ENCODE peak calls at places on chromosomes 5 and 9, in four cellular contexts. One of them, this sample, is unnamed.

GRCh38 chr5:148729182-148729581 is 74.9 kb upstream of the HTR4 start:
- DNase-seq in K562: peak
- DNase-seq in H1: no peak
- DNase-seq in HepG2: no peak
- DNase-seq in this sample: no peak

GRCh38 chr9:76451234-76451633 is 7.7 kb upstream of the GCNT1 start:
- DNase-seq in K562: no peak
- DNase-seq in H1: no peak
- DNase-seq in HepG2: no peak
- DNase-seq in this sample: no peak

GRCh38 chr9:109476781-109477268 is 21.3 kb downstream of the PTPN3 start:
- DNase-seq in K562: no peak
- DNase-seq in H1: no peak
- DNase-seq in HepG2: peak
- DNase-seq in this sample: no peak

GRCh38 chr5:168663276-168664004 is 84.3 kb upstream of the PANK3 start:
- DNase-seq in K562: no peak
- DNase-seq in H1: no peak
- DNase-seq in HepG2: no peak
- DNase-seq in this sample: no peak

GRCh38 chr5:132807163-132807838 is 5.8 kb upstream of the SOWAHA start:
- DNase-seq in K562: peak
- DNase-seq in H1: no peak
- DNase-seq in HepG2: peak
- DNase-seq in this sample: peak

GRCh38 chr9:98222885-98223640 is 30.6 kb upstream of the CORO2A start:
- DNase-seq in K562: no peak
- DNase-seq in H1: no peak
- DNase-seq in HepG2: peak
- DNase-seq in this sample: peak

GRCh38 chr5:60883229-60883628 is 39.2 kb upstream of the ELOVL7 start:
- DNase-seq in K562: peak
- DNase-seq in H1: no peak
- DNase-seq in HepG2: peak
- DNase-seq in this sample: peak

GRCh38 chr9:133874061-133874638 is 118.0 kb downstream of the VAV2 start:
- DNase-seq in K562: no peak
- DNase-seq in H1: no peak
- DNase-seq in HepG2: no peak
- DNase-seq in this sample: peak

GRCh38 chr5:138663009-138663408 is 87.8 kb upstream of the HSPA9 start:
- DNase-seq in K562: no peak
- DNase-seq in H1: no peak
- DNase-seq in HepG2: no peak
- DNase-seq in this sample: no peak

GRCh38 chr9:112705773-112706427 is 12.0 kb downstream of the INIP start:
- DNase-seq in K562: peak
- DNase-seq in H1: no peak
- DNase-seq in HepG2: peak
- DNase-seq in this sample: no peak

GRCh38 chr9:113593682-113594281 is 130.3 kb downstream of the RGS3 start:
- DNase-seq in K562: peak
- DNase-seq in H1: peak
- DNase-seq in HepG2: peak
- DNase-seq in this sample: peak

GRCh38 chr9:71487046-71487445 is 281.3 kb downstream of the CEMIP2 start:
- DNase-seq in K562: peak
- DNase-seq in H1: no peak
- DNase-seq in HepG2: no peak
- DNase-seq in this sample: no peak

GRCh38 chr9:35510745-35511428 is 21.0 kb downstream of the RUSC2 start:
- DNase-seq in K562: no peak
- DNase-seq in H1: no peak
- DNase-seq in HepG2: peak
- DNase-seq in this sample: peak

GRCh38 chr5:180669661-180670060 is 20.3 kb upstream of the FLT4 start:
- DNase-seq in K562: no peak
- DNase-seq in H1: no peak
- DNase-seq in HepG2: no peak
- DNase-seq in this sample: no peak

GRCh38 chr5:119353686-119354366 is 2.0 kb upstream of the TNFAIP8 start:
- DNase-seq in K562: no peak
- DNase-seq in H1: no peak
- DNase-seq in HepG2: no peak
- DNase-seq in this sample: no peak

DNA sequence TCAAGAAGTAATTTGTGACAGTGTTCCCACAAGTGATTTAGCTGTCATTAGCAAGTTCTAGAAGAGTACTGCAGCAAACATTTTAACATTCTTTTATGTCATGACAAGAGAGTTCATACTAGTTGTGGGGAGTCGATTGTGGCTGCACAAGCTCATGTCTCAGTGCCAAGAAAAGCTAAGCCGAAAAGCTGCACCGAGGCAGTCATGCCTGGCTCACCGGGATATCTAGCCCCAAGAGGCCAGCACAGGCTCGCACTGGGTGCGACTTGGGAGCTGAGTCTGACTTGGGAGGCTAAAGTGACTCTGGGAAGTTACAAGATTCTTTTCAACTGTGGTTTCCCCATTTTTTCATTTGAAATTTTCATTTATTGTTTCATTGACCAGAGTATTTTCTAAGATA is 18.6 kb downstream of the CAST start:
- DNase-seq in K562: no peak
- DNase-seq in H1: no peak
- DNase-seq in HepG2: no peak
- DNase-seq in this sample: no peak
- H3K9ac ChIP-seq in K562: no peak
- H3K9ac ChIP-seq in H1: no peak
- H3K9ac ChIP-seq in HepG2: no peak
- H3K9ac ChIP-seq in this sample: no peak

GRCh38 chr9:4679268-4680177 is at the start of gene CDC37L1:
- DNase-seq in K562: peak
- DNase-seq in H1: peak
- DNase-seq in HepG2: peak
- DNase-seq in this sample: peak

GRCh38 chr9:4674783-4675182 is 4.6 kb upstream of the CDC37L1 start:
- DNase-seq in K562: no peak
- DNase-seq in H1: no peak
- DNase-seq in HepG2: peak
- DNase-seq in this sample: no peak

GRCh38 chr9:4678679-4679267 is 596 bp upstream of the CDC37L1 start:
- DNase-seq in K562: peak
- DNase-seq in H1: no peak
- DNase-seq in HepG2: peak
- DNase-seq in this sample: no peak

GRCh38 chr9:4680178-4680535 is 788 bp downstream of the CDC37L1 start:
- DNase-seq in K562: peak
- DNase-seq in H1: no peak
- DNase-seq in HepG2: no peak
- DNase-seq in this sample: no peak

GRCh38 chr9:4677392-4677791 is 2.0 kb upstream of the CDC37L1 start:
- DNase-seq in K562: no peak
- DNase-seq in H1: no peak
- DNase-seq in HepG2: no peak
- DNase-seq in this sample: no peak
- TF ChIP-seq FOSL1 in K562: no peak
- TF ChIP-seq FOSL1 in H1: no peak
- TF ChIP-seq FOSL1 in HepG2: no peak
- TF ChIP-seq FOSL1 in this sample: no peak

GRCh38 chr5:59758566-59758965 is 135.0 kb downstream of the PDE4D start:
- DNase-seq in K562: no peak
- DNase-seq in H1: no peak
- DNase-seq in HepG2: no peak
- DNase-seq in this sample: no peak

GRCh38 chr5:59757442-59757841 is 136.1 kb downstream of the PDE4D start:
- DNase-seq in K562: no peak
- DNase-seq in H1: no peak
- DNase-seq in HepG2: no peak
- DNase-seq in this sample: no peak

GRCh38 chr5:59763545-59763944 is 130.0 kb downstream of the PDE4D start:
- DNase-seq in K562: no peak
- DNase-seq in H1: no peak
- DNase-seq in HepG2: no peak
- DNase-seq in this sample: no peak

GRCh38 chr5:59759600-59760357 is 133.7 kb downstream of the PDE4D start:
- DNase-seq in K562: no peak
- DNase-seq in H1: no peak
- DNase-seq in HepG2: no peak
- DNase-seq in this sample: no peak

GRCh38 chr5:59760798-59761348 is 132.7 kb downstream of the PDE4D start:
- DNase-seq in K562: no peak
- DNase-seq in H1: no peak
- DNase-seq in HepG2: no peak
- DNase-seq in this sample: no peak
- TF ChIP-seq ATF3 in K562: no peak
- TF ChIP-seq ATF3 in H1: no peak
- TF ChIP-seq ATF3 in HepG2: no peak
- TF ChIP-seq ATF3 in this sample: no peak

GRCh38 chr5:43190755-43191603 is 1.0 kb upstream of the NIM1K start:
- DNase-seq in K562: no peak
- DNase-seq in H1: no peak
- DNase-seq in HepG2: no peak
- DNase-seq in this sample: no peak

GRCh38 chr5:43192558-43193170 is 639 bp downstream of the NIM1K start:
- DNase-seq in K562: no peak
- DNase-seq in H1: no peak
- DNase-seq in HepG2: no peak
- DNase-seq in this sample: no peak

GRCh38 chr5:43193952-43194321 is 1.9 kb downstream of the NIM1K start:
- DNase-seq in K562: no peak
- DNase-seq in H1: no peak
- DNase-seq in HepG2: no peak
- DNase-seq in this sample: no peak

GRCh38 chr5:43191740-43192557 is at the start of gene NIM1K:
- DNase-seq in K562: no peak
- DNase-seq in H1: peak
- DNase-seq in HepG2: peak
- DNase-seq in this sample: no peak

DNA sequence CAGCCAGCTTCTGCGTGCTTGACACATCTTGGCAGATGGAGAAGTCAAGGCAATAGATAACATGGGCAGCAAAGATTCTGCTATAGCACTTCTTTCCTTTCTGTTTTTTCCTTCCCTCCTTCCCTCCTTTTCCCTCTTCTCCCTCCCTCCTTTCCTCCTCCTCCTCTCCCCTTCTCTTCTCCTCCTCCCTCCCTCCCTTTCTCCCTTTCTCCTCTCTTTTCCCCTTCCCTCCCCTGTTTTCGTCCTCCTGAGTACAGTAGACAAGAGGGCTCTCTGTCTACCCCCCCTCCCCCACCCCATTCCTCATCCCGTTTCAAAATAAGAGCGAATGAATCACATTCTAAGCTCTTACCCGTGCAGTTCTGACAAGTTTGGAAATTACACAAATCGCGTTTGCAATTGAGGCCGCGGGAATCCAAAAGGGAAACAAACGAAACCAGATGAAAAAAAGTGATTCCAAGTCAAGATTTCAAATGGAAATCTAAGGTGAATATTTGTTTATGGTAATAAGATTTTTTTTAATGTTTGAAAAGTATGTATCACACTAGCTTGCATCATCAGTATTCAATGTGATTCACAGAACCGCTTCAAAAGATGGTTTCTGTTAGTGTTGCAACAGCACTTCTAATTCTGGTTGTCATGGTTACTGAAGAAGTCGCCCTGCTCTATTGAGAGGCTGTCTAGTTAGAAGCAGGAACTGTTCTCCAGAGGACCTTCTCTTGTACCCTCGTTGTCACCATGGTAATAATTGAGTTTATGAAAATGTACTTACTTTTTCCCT is 1.3 kb downstream of the NIM1K start:
- DNase-seq in K562: peak
- DNase-seq in H1: no peak
- DNase-seq in HepG2: peak
- DNase-seq in this sample: peak
- H3K9ac ChIP-seq in K562: no peak
- H3K9ac ChIP-seq in H1: no peak
- H3K9ac ChIP-seq in HepG2: no peak
- H3K9ac ChIP-seq in this sample: no peak

GRCh38 chr5:95283022-95283615 is 1.8 kb downstream of the MCTP1 start:
- DNase-seq in K562: no peak
- DNase-seq in H1: no peak
- DNase-seq in HepG2: no peak
- DNase-seq in this sample: no peak
- TF ChIP-seq FOSL1 in K562: no peak
- TF ChIP-seq FOSL1 in H1: no peak
- TF ChIP-seq FOSL1 in HepG2: no peak
- TF ChIP-seq FOSL1 in this sample: no peak

GRCh38 chr5:169710675-169711074 is 73.6 kb downstream of the DOCK2 start:
- DNase-seq in K562: no peak
- DNase-seq in H1: no peak
- DNase-seq in HepG2: no peak
- DNase-seq in this sample: no peak

GRCh38 chr5:169706070-169706469 is 69.0 kb downstream of the DOCK2 start:
- DNase-seq in K562: no peak
- DNase-seq in H1: no peak
- DNase-seq in HepG2: no peak
- DNase-seq in this sample: no peak

GRCh38 chr5:169706758-169707450 is 69.8 kb downstream of the DOCK2 start:
- DNase-seq in K562: peak
- DNase-seq in H1: no peak
- DNase-seq in HepG2: no peak
- DNase-seq in this sample: no peak

GRCh38 chr5:169705322-169705721 is 68.2 kb downstream of the DOCK2 start:
- DNase-seq in K562: no peak
- DNase-seq in H1: no peak
- DNase-seq in HepG2: no peak
- DNase-seq in this sample: no peak

DNA sequence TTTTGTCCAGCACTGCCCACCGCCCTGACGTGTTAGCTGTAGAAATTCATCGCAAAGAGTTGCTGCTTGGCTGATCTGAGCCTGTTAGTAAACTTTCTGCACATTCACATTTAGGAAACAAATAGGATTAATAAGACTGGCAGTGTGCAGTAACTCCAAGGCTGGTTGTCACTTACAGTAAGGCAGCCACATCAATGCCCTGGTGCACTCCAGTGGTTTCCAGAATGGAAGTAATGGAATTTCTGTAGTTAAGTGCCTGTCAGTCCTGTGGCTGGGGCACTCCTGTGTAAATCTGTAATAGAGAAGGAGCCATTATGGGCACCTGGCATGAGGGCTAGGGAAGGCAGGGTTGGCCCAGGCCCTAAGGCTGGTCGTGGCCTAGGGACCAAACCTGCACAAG is 70.6 kb downstream of the DOCK2 start:
- DNase-seq in K562: no peak
- DNase-seq in H1: no peak
- DNase-seq in HepG2: no peak
- DNase-seq in this sample: no peak
- TF ChIP-seq ATF3 in K562: no peak
- TF ChIP-seq ATF3 in H1: no peak
- TF ChIP-seq ATF3 in HepG2: no peak
- TF ChIP-seq ATF3 in this sample: no peak

GRCh38 chr9:89719202-89719601 is 114.4 kb downstream of the GADD45G start:
- DNase-seq in K562: no peak
- DNase-seq in H1: no peak
- DNase-seq in HepG2: no peak
- DNase-seq in this sample: no peak
- H3K9ac ChIP-seq in K562: no peak
- H3K9ac ChIP-seq in H1: no peak
- H3K9ac ChIP-seq in HepG2: no peak
- H3K9ac ChIP-seq in this sample: no peak